ENCODE peak calls at places on chromosome 19, in seven cellular contexts. L, I, J, H, G, Q and R are unnamed samples.

GRCh38 chr19:41218615-41219507 is at the start of gene AXL:
- DNase-seq in H (peak), G (peak), Q (no peak), I (peak), J (peak), L (peak), R (no peak)

GRCh38 chr19:55638864-55639359 is 1.9 kb upstream of the ZNF580 start:
- DNase-seq in I (peak), G (peak), J (no peak), Q (no peak), H (no peak), L (no peak), R (peak)

GRCh38 chr19:15136234-15136954 is 29.2 kb downstream of the SYDE1 start:
- DNase-seq in J (no peak), L (no peak), H (no peak), Q (no peak), G (peak), I (no peak), R (no peak)

GRCh38 chr19:32387701-32388392 is 17.7 kb upstream of the DPY19L3 start:
- DNase-seq in H (peak), J (no peak), G (peak), I (no peak), Q (no peak), L (no peak), R (no peak)

GRCh38 chr19:6739390-6739883 is at the start of gene TRIP10:
- DNase-seq in Q (peak), J (peak), H (peak), G (peak), I (peak), L (no peak), R (peak)

GRCh38 chr19:53394974-53395839 is at the start of gene ZNF765:
- DNase-seq in Q (peak), G (peak), L (peak), I (peak), H (peak), J (peak), R (peak)

GRCh38 chr19:55319786-55320185 is 5.4 kb downstream of the TMEM150B start:
- DNase-seq in I (peak), L (no peak), J (peak), Q (no peak), H (peak), G (peak), R (no peak)

GRCh38 chr19:14798760-14799159 is 20.4 kb upstream of the ADGRE2 start:
- DNase-seq in L (no peak), I (no peak), H (no peak), J (no peak), G (no peak), Q (no peak), R (no peak)

GRCh38 chr19:38433268-38433733 is at the start of gene RYR1:
- DNase-seq in G (peak), J (peak), Q (peak), L (no peak), I (peak), H (no peak), R (no peak)

GRCh38 chr19:51641648-51642047 is 5.0 kb downstream of the SIGLEC14 start:
- DNase-seq in L (no peak), G (no peak), H (no peak), Q (no peak), J (no peak), I (no peak), R (no peak)

GRCh38 chr19:16048583-16048982 is 27.7 kb upstream of the TPM4 start:
- DNase-seq in J (no peak), I (no peak), L (no peak), Q (no peak), H (no peak), G (peak), R (no peak)

GRCh38 chr19:18425515-18426415 is 6.6 kb downstream of the SSBP4 start:
- DNase-seq in L (no peak), G (no peak), J (peak), Q (no peak), H (peak), I (peak), R (no peak)

GRCh38 chr19:49339364-49340068 is 4.3 kb downstream of the CD37 start:
- DNase-seq in Q (no peak), J (peak), I (peak), L (peak), H (peak), G (peak), R (no peak)

GRCh38 chr19:13783565-13784500 is 9.6 kb downstream of the C19orf53 start:
- DNase-seq in J (no peak), I (no peak), Q (no peak), H (no peak), L (no peak), G (no peak), R (no peak)

GRCh38 chr19:57302020-57302465 is 18.2 kb upstream of the ZNF543 start:
- DNase-seq in L (no peak), I (peak), Q (no peak), G (peak), H (peak), J (no peak), R (no peak)

GRCh38 chr19:28495046-28495445 is 717.9 kb downstream of the UQCRFS1 start:
- DNase-seq in H (no peak), L (no peak), J (no peak), I (peak), Q (no peak), G (no peak), R (no peak)

GRCh38 chr19:57978586-57979289 is 4.4 kb upstream of the C19orf18 start:
- DNase-seq in Q (no peak), L (no peak), I (peak), H (peak), G (no peak), J (no peak), R (no peak)

GRCh38 chr19:44303976-44304568 is 753 bp downstream of the ZNF235 start:
- DNase-seq in L (no peak), Q (no peak), J (no peak), I (no peak), H (peak), G (no peak), R (peak)

GRCh38 chr19:31364956-31365355 is 15.7 kb upstream of the TSHZ3 start:
- DNase-seq in J (no peak), G (no peak), H (no peak), L (no peak), Q (no peak), I (no peak), R (no peak)

GRCh38 chr19:6737873-6738725 is 719 bp upstream of the GPR108 start:
- DNase-seq in G (peak), J (peak), Q (peak), L (no peak), I (peak), H (peak), R (peak)

GRCh38 chr19:1856698-1857603 is 6.4 kb downstream of the KLF16 start:
- DNase-seq in G (peak), H (peak), L (no peak), J (peak), Q (no peak), I (peak), R (no peak)

GRCh38 chr19:55447421-55448174 is 4.5 kb upstream of the SHISA7 start:
- DNase-seq in G (peak), H (peak), I (peak), L (no peak), J (no peak), Q (no peak), R (no peak)

GRCh38 chr19:13692096-13692495 is 72.2 kb upstream of the MRI1 start:
- DNase-seq in Q (no peak), H (peak), G (peak), I (peak), L (no peak), J (no peak), R (peak)

GRCh38 chr19:38660724-38661123 is 13.3 kb downstream of the ACTN4 start:
- DNase-seq in G (no peak), I (no peak), J (no peak), Q (no peak), H (no peak), L (no peak), R (no peak)

GRCh38 chr19:47226426-47227346 is 4.3 kb downstream of the BBC3 start:
- DNase-seq in L (no peak), G (peak), I (peak), Q (peak), J (peak), H (peak), R (peak)

GRCh38 chr19:37362733-37363132 is 8.2 kb upstream of the ZNF527 start:
- DNase-seq in H (no peak), Q (no peak), G (peak), L (peak), I (peak), J (no peak), R (no peak)

GRCh38 chr19:50646074-50646807 is 3.0 kb upstream of the C19orf81 start:
- DNase-seq in H (peak), L (no peak), J (no peak), I (peak), G (no peak), Q (no peak), R (no peak)

GRCh38 chr19:13766095-13766481 is 1.8 kb downstream of the MRI1 start:
- DNase-seq in J (no peak), G (no peak), I (no peak), L (no peak), H (no peak), Q (no peak), R (no peak)

GRCh38 chr19:17488593-17489391 is 18.5 kb downstream of the SLC27A1 start:
- DNase-seq in H (no peak), Q (peak), I (peak), G (peak), J (peak), L (peak), R (peak)

GRCh38 chr19:18879579-18880373 is 16.2 kb downstream of the CERS1 start:
- DNase-seq in H (no peak), I (peak), G (peak), L (no peak), Q (peak), J (no peak), R (peak)

GRCh38 chr19:15595069-15595468 is 19.9 kb upstream of the CYP4F8 start:
- DNase-seq in H (no peak), J (no peak), L (no peak), G (peak), Q (no peak), I (no peak), R (no peak)

GRCh38 chr19:14366529-14366928 is 14.7 kb upstream of the ADGRE5 start:
- DNase-seq in J (peak), H (peak), I (peak), L (no peak), G (peak), Q (peak), R (peak)

GRCh38 chr19:33177417-33177976 is 16.6 kb upstream of the LRP3 start:
- DNase-seq in H (peak), Q (no peak), J (no peak), I (no peak), G (no peak), L (no peak), R (no peak)

GRCh38 chr19:20607943-20608342 is 42.4 kb upstream of the ZNF737 start:
- DNase-seq in Q (no peak), J (no peak), L (no peak), I (no peak), H (no peak), G (no peak), R (no peak)

GRCh38 chr19:43759515-43759914 is 4.8 kb upstream of the SMG9 start:
- DNase-seq in H (peak), L (no peak), G (peak), I (no peak), J (no peak), Q (no peak), R (no peak)

GRCh38 chr19:34963531-34964406 is at the start of gene ZNF792:
- DNase-seq in J (peak), L (peak), H (peak), I (peak), Q (peak), G (peak), R (no peak)

GRCh38 chr19:44032001-44032610 is 6.9 kb downstream of the ZNF222 start:
- DNase-seq in L (no peak), G (no peak), I (no peak), Q (no peak), H (no peak), J (no peak), R (no peak)

GRCh38 chr19:5625641-5626040 is 2.8 kb downstream of the SAFB start:
- DNase-seq in G (peak), I (no peak), J (no peak), H (no peak), Q (no peak), L (no peak), R (no peak)
- H3K4me3 ChIP-seq in G (peak), I (no peak), J (peak), H (no peak), Q (peak), L (no peak), R (no peak)

DNA sequence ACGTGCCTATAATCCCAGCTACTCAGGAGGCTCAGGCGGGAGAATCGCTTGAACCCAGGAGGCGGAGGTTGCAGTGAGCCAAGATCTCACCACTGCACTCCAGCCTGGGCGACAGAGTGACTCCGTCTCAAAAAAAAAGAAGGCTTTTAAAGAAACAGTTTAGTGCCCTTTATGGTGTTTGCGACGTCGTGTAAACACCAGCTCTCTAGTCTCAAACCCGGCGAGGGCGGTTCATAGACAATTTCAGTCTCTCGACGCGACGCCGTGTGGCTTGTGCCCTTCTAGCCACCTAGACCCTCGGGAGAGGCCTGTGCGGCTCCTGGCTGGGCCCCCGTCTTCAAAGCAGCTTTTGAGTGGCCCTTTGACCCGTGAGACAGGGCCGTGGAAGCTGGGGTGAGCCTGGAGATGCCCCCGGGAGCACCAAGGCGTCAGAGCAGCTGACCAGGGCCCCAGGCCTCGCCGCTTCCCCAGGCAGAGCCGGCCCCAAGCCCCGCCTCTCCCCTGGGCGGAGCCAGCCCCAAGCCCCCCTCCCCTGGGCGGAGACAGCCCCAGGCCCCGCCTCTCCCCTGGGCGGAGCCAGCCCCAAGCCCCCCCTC is 5.0 kb upstream of the MADCAM1 start:
- DNase-seq in H (no peak), G (no peak), Q (peak), L (no peak), I (peak), J (no peak), R (no peak)
- H3K4me3 ChIP-seq in H (no peak), G (no peak), Q (no peak), L (no peak), I (no peak), J (no peak), R (no peak)

GRCh38 chr19:46021531-46022041 is 1.3 kb downstream of the PGLYRP1 start:
- DNase-seq in L (no peak), I (no peak), J (no peak), Q (no peak), G (peak), H (no peak), R (no peak)
- H3K4me3 ChIP-seq in L (no peak), I (no peak), J (no peak), Q (no peak), G (no peak), H (no peak), R (no peak)

GRCh38 chr19:3697671-3698385 is 2.4 kb downstream of the PIP5K1C start:
- DNase-seq in L (no peak), Q (no peak), H (no peak), I (no peak), J (no peak), G (no peak), R (no peak)
- H3K4me3 ChIP-seq in L (no peak), Q (no peak), H (no peak), I (no peak), J (peak), G (no peak), R (no peak)

GRCh38 chr19:11535792-11536595 is 2.7 kb upstream of the CNN1 start:
- DNase-seq in J (peak), L (peak), G (peak), H (peak), I (peak), Q (peak), R (peak)

GRCh38 chr19:11541238-11541637 is 2.6 kb downstream of the CNN1 start:
- DNase-seq in Q (no peak), G (no peak), H (no peak), L (no peak), I (no peak), J (no peak), R (no peak)

GRCh38 chr19:11538232-11539036 is at the start of gene CNN1:
- DNase-seq in J (peak), I (peak), H (peak), G (no peak), Q (no peak), L (no peak), R (no peak)

GRCh38 chr19:11540642-11541041 is 2.0 kb downstream of the CNN1 start:
- DNase-seq in G (no peak), L (no peak), J (no peak), Q (no peak), I (no peak), H (no peak), R (no peak)

GRCh38 chr19:11539495-11540365 is 1.1 kb downstream of the CNN1 start:
- DNase-seq in I (peak), Q (no peak), G (no peak), L (no peak), H (no peak), J (peak), R (no peak)
- H3K4me3 ChIP-seq in I (peak), Q (no peak), G (no peak), L (peak), H (peak), J (peak), R (no peak)

DNA sequence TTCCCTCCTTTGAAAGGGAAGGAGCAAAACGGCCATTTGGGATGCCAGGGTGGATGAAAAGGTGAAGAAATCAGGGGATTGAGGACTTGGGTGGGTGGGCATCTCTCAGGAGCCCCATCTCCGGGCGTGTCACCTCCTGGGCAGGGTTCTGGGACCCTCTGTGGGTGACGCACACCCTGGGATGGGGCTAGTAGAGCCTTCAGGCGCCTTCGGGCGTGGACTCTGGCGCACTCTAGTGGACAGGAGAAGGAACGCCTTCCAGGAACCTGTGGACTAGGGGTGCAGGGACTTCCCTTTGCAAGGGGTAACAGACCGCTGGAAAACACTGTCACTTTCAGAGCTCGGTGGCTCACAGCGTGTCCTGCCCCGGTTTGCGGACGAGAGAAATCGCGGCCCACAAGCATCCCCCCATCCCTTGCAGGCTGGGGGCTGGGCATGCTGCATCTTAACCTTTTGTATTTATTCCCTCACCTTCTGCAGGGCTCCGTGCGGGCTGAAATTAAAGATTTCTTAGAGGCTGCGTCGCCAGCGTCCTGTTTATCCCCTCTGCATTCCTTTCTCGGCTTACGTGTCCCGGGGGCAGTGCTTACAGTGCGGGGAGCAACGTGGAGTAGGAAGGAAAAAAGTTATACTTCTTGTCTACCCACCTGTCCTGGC is 15.2 kb upstream of the S1PR4 start:
- DNase-seq in J (peak), G (peak), H (peak), I (peak), L (peak), Q (peak), R (peak)
- H3K4me3 ChIP-seq in J (no peak), G (no peak), H (no peak), I (no peak), L (peak), Q (no peak), R (no peak)

DNA sequence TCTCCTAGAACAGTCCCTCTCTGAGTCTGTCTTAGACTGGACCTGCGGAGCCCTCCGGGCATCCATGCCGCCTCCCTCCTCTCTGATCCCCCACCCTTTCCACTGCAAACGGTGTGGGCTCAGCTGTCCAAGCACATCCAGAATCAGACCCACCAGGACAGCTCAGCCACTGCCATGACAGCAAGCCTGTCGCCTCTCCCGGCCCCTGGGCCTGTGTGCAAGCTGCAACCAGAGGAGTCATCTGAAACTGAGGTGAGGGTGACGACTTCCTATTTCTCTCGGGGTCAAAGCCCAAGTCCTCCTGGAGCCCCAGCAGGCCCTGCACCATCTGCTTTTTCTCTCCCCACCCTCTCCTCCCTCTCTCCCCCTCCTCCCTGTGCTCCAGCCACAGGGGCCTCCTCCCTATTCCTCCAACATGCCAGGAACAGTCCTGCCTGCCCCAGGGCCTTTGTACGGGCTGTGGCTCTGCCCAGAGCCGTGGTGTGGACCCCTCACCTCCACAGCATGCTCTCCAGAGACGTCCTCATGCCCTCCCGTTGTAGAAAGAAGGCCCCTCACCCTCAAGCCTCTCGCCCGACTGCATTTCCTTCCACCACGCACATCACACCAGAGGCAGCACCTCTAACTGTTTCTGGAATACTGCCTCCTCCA is 23.5 kb upstream of the MYDGF start:
- DNase-seq in J (no peak), G (no peak), I (no peak), H (no peak), L (no peak), Q (no peak), R (no peak)
- H3K4me3 ChIP-seq in J (no peak), G (no peak), I (no peak), H (no peak), L (no peak), Q (no peak), R (no peak)